ENCODE peak calls at places on chromosomes 12 and 14, in four cellular contexts. Y is stimulated activated CD8-positive, alpha-beta memory T cell treated with anti-CD3 and anti-CD28 coated beads, Interleukin-4, amount 100 ng/mL, for 1 hour; I is T-helper 9 cell; A is mucosa of descending colon. Z is an unnamed sample.

GRCh38 chr12:51921017-51921725 is 13.9 kb downstream of the ACVRL1 start:
- DNase-seq in Y (no peak), A (no peak), I (no peak), Z (no peak)

GRCh38 chr14:36874396-36875138 is 212.9 kb downstream of the PAX9 start:
- DNase-seq in I (no peak), A (no peak), Y (no peak), Z (no peak)

GRCh38 chr12:120218680-120219606 is 18.0 kb upstream of the RPLP0 start:
- DNase-seq in Y (no peak), I (no peak), A (no peak), Z (no peak)

GRCh38 chr12:12590961-12591360 is 20.7 kb upstream of the CREBL2 start:
- DNase-seq in I (no peak), Y (no peak), A (no peak), Z (no peak)

GRCh38 chr12:3049596-3050314 is 27.4 kb upstream of the TSPAN9 start:
- DNase-seq in Y (no peak), I (no peak), A (no peak), Z (peak)

GRCh38 chr14:61417141-61417540 is 95.8 kb downstream of the PRKCH start:
- DNase-seq in Y (no peak), A (no peak), I (no peak), Z (no peak)

GRCh38 chr14:50599700-50600444 is 39.9 kb downstream of the ATL1 start:
- DNase-seq in Y (no peak), A (no peak), I (no peak), Z (peak)

GRCh38 chr14:103801459-103801858 is 45.9 kb downstream of the PPP1R13B start:
- DNase-seq in A (no peak), I (no peak), Y (no peak), Z (no peak)

GRCh38 chr14:83071888-83072501 is 1538.3 kb upstream of the SEL1L start:
- DNase-seq in Y (no peak), I (no peak), A (no peak), Z (no peak)

GRCh38 chr14:68548194-68549056 is 244.4 kb downstream of the ZFP36L1 start:
- DNase-seq in A (peak), Y (no peak), I (no peak), Z (peak)

GRCh38 chr14:42002139-42002538 is 395.5 kb downstream of the LRFN5 start:
- DNase-seq in A (no peak), Y (no peak), I (no peak), Z (no peak)

GRCh38 chr14:24411468-24412454 is 13.0 kb downstream of the NYNRIN start:
- DNase-seq in A (no peak), Y (no peak), I (no peak), Z (peak)

GRCh38 chr12:96711364-96711763 is 195.7 kb upstream of the NEDD1 start:
- DNase-seq in Y (no peak), I (no peak), A (no peak), Z (no peak)

GRCh38 chr14:92568621-92569479 is 55.3 kb downstream of the RIN3 start:
- DNase-seq in Y (no peak), I (no peak), A (no peak), Z (no peak)

GRCh38 chr12:68792952-68793351 is 15.0 kb upstream of the MDM2 start:
- DNase-seq in Y (no peak), A (no peak), I (no peak), Z (no peak)

GRCh38 chr12:130633771-130634170 is 82.3 kb downstream of the RIMBP2 start:
- DNase-seq in A (no peak), I (no peak), Y (no peak), Z (peak)

GRCh38 chr12:123126294-123127144 is 24.4 kb downstream of the PITPNM2 start:
- DNase-seq in Y (no peak), I (no peak), A (no peak), Z (no peak)

GRCh38 chr14:94472842-94473241 is 3.2 kb downstream of the SERPINA9 start:
- DNase-seq in I (no peak), A (no peak), Y (no peak), Z (no peak)

GRCh38 chr12:127294651-127295205 is 972.2 kb upstream of the TMEM132C start:
- DNase-seq in I (no peak), Y (no peak), A (no peak), Z (no peak)

GRCh38 chr12:94244165-94245133 is 96.1 kb downstream of the PLXNC1 start:
- DNase-seq in A (peak), Y (no peak), I (peak), Z (no peak)

GRCh38 chr14:51776102-51776894 is 84.1 kb upstream of the GNG2 start:
- DNase-seq in Y (no peak), I (no peak), A (peak), Z (peak)

GRCh38 chr12:58877243-58877743 is 43.0 kb downstream of the LRIG3 start:
- DNase-seq in I (no peak), Y (no peak), A (no peak), Z (peak)

GRCh38 chr12:91732086-91732485 is 413.6 kb downstream of the BTG1 start:
- DNase-seq in A (no peak), I (no peak), Y (no peak), Z (no peak)

GRCh38 chr14:99604766-99605298 is 825 bp upstream of the CCDC85C start:
- DNase-seq in Y (no peak), I (no peak), A (no peak), Z (peak)

GRCh38 chr12:12548713-12549112 is 13.9 kb downstream of the DUSP16 start:
- DNase-seq in A (no peak), Y (no peak), I (no peak), Z (no peak)

GRCh38 chr12:58117667-58118066 is 176.3 kb downstream of the ATP23 start:
- DNase-seq in I (no peak), Y (no peak), A (no peak), Z (no peak)

GRCh38 chr14:95897280-95897679 is 20.6 kb downstream of the TUNAR start:
- DNase-seq in Y (no peak), I (no peak), A (no peak), Z (no peak)

GRCh38 chr12:127430401-127430800 is 836.6 kb upstream of the TMEM132C start:
- DNase-seq in I (no peak), Y (no peak), A (no peak), Z (no peak)

GRCh38 chr14:53368714-53369191 is 215.6 kb upstream of the DDHD1 start:
- DNase-seq in I (no peak), Y (no peak), A (no peak), Z (no peak)

GRCh38 chr12:30508205-30508967 is 187.3 kb downstream of the IPO8 start:
- DNase-seq in I (no peak), A (no peak), Y (no peak), Z (no peak)

GRCh38 chr12:13000616-13000934 is 510 bp upstream of the HEBP1 start:
- DNase-seq in I (peak), A (no peak), Y (no peak), Z (no peak)

GRCh38 chr14:28294834-28295440 is 471.6 kb upstream of the FOXG1 start:
- DNase-seq in I (no peak), A (no peak), Y (no peak), Z (no peak)

GRCh38 chr12:97921957-97922722 is 459.5 kb downstream of the RMST start:
- DNase-seq in I (no peak), Y (no peak), A (no peak), Z (peak)

GRCh38 chr14:100587763-100588411 is 670 bp upstream of the BEGAIN start:
- DNase-seq in I (no peak), A (peak), Y (no peak), Z (peak)

GRCh38 chr12:109827566-109828550 is 5.3 kb downstream of the TRPV4 start:
- DNase-seq in Y (no peak), I (no peak), A (no peak), Z (no peak)

GRCh38 chr12:608921-609320 is 54.3 kb downstream of the NINJ2 start:
- DNase-seq in A (no peak), I (no peak), Y (no peak), Z (no peak)

GRCh38 chr14:78710963-78711362 is 540.8 kb downstream of the NRXN3 start:
- DNase-seq in Y (no peak), A (no peak), I (no peak), Z (no peak)

GRCh38 chr12:105986779-105987686 is 151.7 kb downstream of the NUAK1 start:
- DNase-seq in I (no peak), A (no peak), Y (no peak), Z (no peak)